ENCODE peak calls at places on chromosomes 13 and 19, in five cellular contexts. One of them, this sample, is unnamed. For H3K4me1, the result is how much of the 10 kb centered on the place peaks cover.

GRCh38 chr19:46384396-46384795 is 29.0 kb downstream of the CCDC8 start:
- DNase-seq in endothelial cell of umbilical vein: no peak
- DNase-seq in HepG2: no peak
- DNase-seq in DND-41: no peak
- DNase-seq in GM23248: no peak
- DNase-seq in this sample: no peak

GRCh38 chr19:58401825-58402433 is 6.5 kb downstream of the RNF225 start:
- DNase-seq in endothelial cell of umbilical vein: no peak
- DNase-seq in GM23248: no peak
- DNase-seq in HepG2: no peak
- DNase-seq in DND-41: peak
- DNase-seq in this sample: no peak

GRCh38 chr19:46813570-46814358 is 25.4 kb upstream of the SLC1A5 start:
- DNase-seq in DND-41: no peak
- DNase-seq in HepG2: peak
- DNase-seq in endothelial cell of umbilical vein: peak
- DNase-seq in GM23248: no peak
- DNase-seq in this sample: peak

GRCh38 chr19:45922281-45922680 is 7.7 kb upstream of the NANOS2 start:
- DNase-seq in HepG2: peak
- DNase-seq in DND-41: no peak
- DNase-seq in GM23248: peak
- DNase-seq in endothelial cell of umbilical vein: no peak
- DNase-seq in this sample: no peak

GRCh38 chr13:26220575-26220974 is 1.5 kb downstream of the RNF6 start:
- DNase-seq in DND-41: no peak
- DNase-seq in HepG2: no peak
- DNase-seq in GM23248: peak
- DNase-seq in endothelial cell of umbilical vein: peak
- DNase-seq in this sample: peak

GRCh38 chr19:54339646-54340358 is 840 bp upstream of the LILRA4 start:
- DNase-seq in DND-41: no peak
- DNase-seq in HepG2: no peak
- DNase-seq in endothelial cell of umbilical vein: no peak
- DNase-seq in GM23248: no peak
- DNase-seq in this sample: no peak

GRCh38 chr13:111210488-111210887 is 95.4 kb downstream of the ARHGEF7 start:
- DNase-seq in DND-41: no peak
- DNase-seq in GM23248: peak
- DNase-seq in HepG2: no peak
- DNase-seq in endothelial cell of umbilical vein: peak
- DNase-seq in this sample: peak

GRCh38 chr19:46634045-46634655 is 1.9 kb downstream of the GNG8 start:
- DNase-seq in endothelial cell of umbilical vein: peak
- DNase-seq in GM23248: peak
- DNase-seq in HepG2: no peak
- DNase-seq in DND-41: peak
- DNase-seq in this sample: peak

GRCh38 chr19:40605201-40605971 is 4.2 kb downstream of the LTBP4 start:
- DNase-seq in DND-41: peak
- DNase-seq in endothelial cell of umbilical vein: no peak
- DNase-seq in GM23248: peak
- DNase-seq in HepG2: peak
- DNase-seq in this sample: peak

GRCh38 chr13:77544365-77544764 is 8.9 kb downstream of the SCEL start:
- DNase-seq in endothelial cell of umbilical vein: peak
- DNase-seq in HepG2: no peak
- DNase-seq in DND-41: no peak
- DNase-seq in GM23248: peak
- DNase-seq in this sample: peak

GRCh38 chr13:40681341-40682051 is 15.1 kb upstream of the FOXO1 start:
- DNase-seq in DND-41: no peak
- DNase-seq in endothelial cell of umbilical vein: peak
- DNase-seq in HepG2: no peak
- DNase-seq in GM23248: no peak
- DNase-seq in this sample: no peak

GRCh38 chr19:30167206-30167903 is 204.8 kb upstream of the ZNF536 start:
- DNase-seq in DND-41: no peak
- DNase-seq in HepG2: no peak
- DNase-seq in GM23248: no peak
- DNase-seq in endothelial cell of umbilical vein: no peak
- DNase-seq in this sample: no peak

GRCh38 chr13:59865398-59865797 is 298.3 kb downstream of the DIAPH3 start:
- DNase-seq in GM23248: no peak
- DNase-seq in endothelial cell of umbilical vein: peak
- DNase-seq in DND-41: no peak
- DNase-seq in HepG2: no peak
- DNase-seq in this sample: no peak

GRCh38 chr19:1847684-1848398 is 442 bp downstream of the REXO1 start:
- DNase-seq in HepG2: peak
- DNase-seq in endothelial cell of umbilical vein: peak
- DNase-seq in GM23248: peak
- DNase-seq in DND-41: no peak
- DNase-seq in this sample: peak

GRCh38 chr13:27942972-27943371 is 23.2 kb downstream of the PDX1 start:
- DNase-seq in endothelial cell of umbilical vein: no peak
- DNase-seq in GM23248: no peak
- DNase-seq in HepG2: no peak
- DNase-seq in DND-41: no peak
- DNase-seq in this sample: no peak

GRCh38 chr19:11138659-11139526 is 16.7 kb downstream of the SPC24 start:
- DNase-seq in DND-41: no peak
- DNase-seq in HepG2: peak
- DNase-seq in GM23248: peak
- DNase-seq in endothelial cell of umbilical vein: peak
- DNase-seq in this sample: peak

GRCh38 chr19:11552666-11553372 is 6.2 kb downstream of the ELOF1 start:
- DNase-seq in GM23248: no peak
- DNase-seq in HepG2: no peak
- DNase-seq in DND-41: no peak
- DNase-seq in endothelial cell of umbilical vein: no peak
- DNase-seq in this sample: no peak

GRCh38 chr13:70668983-70669382 is 560.7 kb upstream of the KLHL1 start:
- DNase-seq in endothelial cell of umbilical vein: peak
- DNase-seq in GM23248: no peak
- DNase-seq in HepG2: peak
- DNase-seq in DND-41: no peak
- DNase-seq in this sample: peak

GRCh38 chr19:23597661-23598060 is 89.4 kb downstream of the ZNF675 start:
- DNase-seq in endothelial cell of umbilical vein: no peak
- DNase-seq in DND-41: no peak
- DNase-seq in HepG2: no peak
- DNase-seq in GM23248: no peak
- DNase-seq in this sample: no peak

GRCh38 chr19:19537321-19538048 is 580 bp upstream of the CILP2 start:
- DNase-seq in DND-41: no peak
- DNase-seq in endothelial cell of umbilical vein: no peak
- DNase-seq in HepG2: no peak
- DNase-seq in GM23248: peak
- DNase-seq in this sample: no peak

GRCh38 chr19:57803594-57804325 is 11.0 kb downstream of the ZNF552 start:
- DNase-seq in DND-41: peak
- DNase-seq in GM23248: peak
- DNase-seq in endothelial cell of umbilical vein: peak
- DNase-seq in HepG2: peak
- DNase-seq in this sample: peak

GRCh38 chr13:51730927-51731326 is 73.0 kb downstream of the DHRS12 start:
- DNase-seq in HepG2: no peak
- DNase-seq in GM23248: no peak
- DNase-seq in DND-41: no peak
- DNase-seq in endothelial cell of umbilical vein: no peak
- DNase-seq in this sample: no peak

GRCh38 chr13:30796132-30796832 is 60.9 kb downstream of the ALOX5AP start:
- DNase-seq in HepG2: no peak
- DNase-seq in GM23248: peak
- DNase-seq in DND-41: peak
- DNase-seq in endothelial cell of umbilical vein: peak
- DNase-seq in this sample: peak

GRCh38 chr13:112450567-112451240 is 74.5 kb downstream of the SPACA7 start:
- DNase-seq in DND-41: no peak
- DNase-seq in endothelial cell of umbilical vein: no peak
- DNase-seq in GM23248: no peak
- DNase-seq in HepG2: no peak
- DNase-seq in this sample: no peak

GRCh38 chr19:41299755-41300089 is 10.2 kb upstream of the CCDC97 start:
- DNase-seq in GM23248: peak
- DNase-seq in endothelial cell of umbilical vein: peak
- DNase-seq in HepG2: no peak
- DNase-seq in DND-41: no peak
- DNase-seq in this sample: peak

GRCh38 chr13:38879278-38879677 is 111.4 kb downstream of the STOML3 start:
- DNase-seq in GM23248: no peak
- DNase-seq in endothelial cell of umbilical vein: peak
- DNase-seq in HepG2: no peak
- DNase-seq in DND-41: no peak
- DNase-seq in this sample: no peak

GRCh38 chr13:100954430-100955361 is 280.1 kb upstream of the TMTC4 start:
- DNase-seq in HepG2: no peak
- DNase-seq in DND-41: no peak
- DNase-seq in endothelial cell of umbilical vein: no peak
- DNase-seq in GM23248: no peak
- DNase-seq in this sample: no peak

GRCh38 chr13:106566682-106567420 is 1.1 kb downstream of the ARGLU1 start:
- DNase-seq in endothelial cell of umbilical vein: peak
- DNase-seq in GM23248: peak
- DNase-seq in DND-41: peak
- DNase-seq in HepG2: peak
- DNase-seq in this sample: peak

GRCh38 chr13:79988573-79988972 is 352.4 kb downstream of the SPRY2 start:
- DNase-seq in HepG2: no peak
- DNase-seq in endothelial cell of umbilical vein: no peak
- DNase-seq in GM23248: peak
- DNase-seq in DND-41: no peak
- DNase-seq in this sample: peak

DNA sequence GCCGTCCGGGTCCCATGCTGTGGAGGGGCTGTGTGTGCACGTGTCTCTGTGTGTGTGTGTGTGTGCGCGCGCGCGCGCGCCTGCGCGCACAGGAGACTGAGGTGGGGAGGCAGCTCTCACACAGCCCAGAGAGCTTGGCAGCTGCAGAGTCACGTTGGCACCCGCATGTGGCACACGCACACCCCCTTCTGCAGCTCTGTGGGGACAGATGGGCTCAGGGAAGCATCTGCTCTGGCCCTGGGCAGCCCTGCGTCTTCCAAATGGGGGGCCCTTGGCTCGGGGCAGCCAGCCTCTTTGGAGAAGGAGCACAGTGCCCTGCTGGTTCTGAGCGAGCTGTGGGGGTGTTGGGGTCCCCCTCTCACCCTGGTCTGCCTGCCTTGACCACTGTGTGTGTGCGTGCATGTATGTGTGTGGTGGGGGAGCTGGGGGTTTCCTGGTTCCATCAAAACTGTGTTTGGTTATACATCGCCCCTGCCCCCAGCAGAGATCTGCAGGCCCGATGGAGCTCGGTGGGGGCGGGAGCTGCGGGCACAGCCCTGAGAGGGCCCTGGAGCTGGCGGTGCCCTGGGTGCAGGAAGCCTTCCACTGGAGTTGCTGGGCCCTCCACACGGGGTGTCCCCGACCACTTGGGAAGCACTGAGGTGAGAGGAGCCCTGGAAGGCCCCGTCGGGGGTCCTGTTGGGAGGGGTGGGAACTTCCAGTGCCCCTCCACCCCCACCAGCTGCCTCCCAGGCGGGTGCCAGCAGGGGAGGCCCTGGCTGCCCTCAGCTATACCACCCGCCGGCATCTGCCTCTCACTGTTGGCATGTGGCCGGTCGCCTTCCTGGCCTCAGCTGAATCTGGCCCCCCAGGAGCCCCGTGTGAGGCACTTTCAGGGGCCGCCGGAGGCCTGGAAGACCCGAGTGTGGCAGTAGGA is 67.2 kb downstream of the KDM4B start:
- DNase-seq in GM23248: no peak
- DNase-seq in endothelial cell of umbilical vein: no peak
- DNase-seq in HepG2: no peak
- DNase-seq in DND-41: no peak
- DNase-seq in this sample: no peak
- H3K4me1 ChIP-seq in GM23248: under half
- H3K4me1 ChIP-seq in endothelial cell of umbilical vein: under half
- H3K4me1 ChIP-seq in HepG2: under half
- H3K4me1 ChIP-seq in DND-41: under half
- H3K4me1 ChIP-seq in this sample: under half

GRCh38 chr13:73059460-73060250 is 850 bp downstream of the KLF5 start:
- DNase-seq in endothelial cell of umbilical vein: peak
- DNase-seq in DND-41: peak
- DNase-seq in HepG2: peak
- DNase-seq in GM23248: peak
- DNase-seq in this sample: peak
- H3K9ac ChIP-seq in endothelial cell of umbilical vein: peak
- H3K9ac ChIP-seq in DND-41: peak
- H3K9ac ChIP-seq in HepG2: peak
- H3K9ac ChIP-seq in GM23248: peak
- H3K9ac ChIP-seq in this sample: peak

DNA sequence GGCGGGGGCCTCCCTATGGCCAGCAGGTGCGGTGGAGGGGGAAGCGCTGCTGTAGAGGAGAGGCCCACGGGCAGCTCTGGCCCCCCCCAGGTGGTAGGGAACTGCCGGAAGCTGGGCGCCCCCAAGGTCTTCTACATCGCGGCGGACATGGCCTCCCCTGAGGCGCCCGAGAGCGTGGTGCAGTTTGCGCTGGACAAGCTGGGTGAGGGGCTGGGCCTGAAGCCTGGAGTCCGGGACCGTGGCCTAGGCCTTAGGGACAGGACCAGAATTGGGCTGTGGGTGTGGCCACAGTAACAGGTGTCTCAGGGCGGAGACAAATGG is 3.8 kb upstream of the RPL36 start:
- DNase-seq in endothelial cell of umbilical vein: no peak
- DNase-seq in DND-41: no peak
- DNase-seq in GM23248: no peak
- DNase-seq in HepG2: no peak
- DNase-seq in this sample: no peak
- H3K4me3 ChIP-seq in endothelial cell of umbilical vein: no peak
- H3K4me3 ChIP-seq in DND-41: peak
- H3K4me3 ChIP-seq in GM23248: peak
- H3K4me3 ChIP-seq in HepG2: peak
- H3K4me3 ChIP-seq in this sample: peak

DNA sequence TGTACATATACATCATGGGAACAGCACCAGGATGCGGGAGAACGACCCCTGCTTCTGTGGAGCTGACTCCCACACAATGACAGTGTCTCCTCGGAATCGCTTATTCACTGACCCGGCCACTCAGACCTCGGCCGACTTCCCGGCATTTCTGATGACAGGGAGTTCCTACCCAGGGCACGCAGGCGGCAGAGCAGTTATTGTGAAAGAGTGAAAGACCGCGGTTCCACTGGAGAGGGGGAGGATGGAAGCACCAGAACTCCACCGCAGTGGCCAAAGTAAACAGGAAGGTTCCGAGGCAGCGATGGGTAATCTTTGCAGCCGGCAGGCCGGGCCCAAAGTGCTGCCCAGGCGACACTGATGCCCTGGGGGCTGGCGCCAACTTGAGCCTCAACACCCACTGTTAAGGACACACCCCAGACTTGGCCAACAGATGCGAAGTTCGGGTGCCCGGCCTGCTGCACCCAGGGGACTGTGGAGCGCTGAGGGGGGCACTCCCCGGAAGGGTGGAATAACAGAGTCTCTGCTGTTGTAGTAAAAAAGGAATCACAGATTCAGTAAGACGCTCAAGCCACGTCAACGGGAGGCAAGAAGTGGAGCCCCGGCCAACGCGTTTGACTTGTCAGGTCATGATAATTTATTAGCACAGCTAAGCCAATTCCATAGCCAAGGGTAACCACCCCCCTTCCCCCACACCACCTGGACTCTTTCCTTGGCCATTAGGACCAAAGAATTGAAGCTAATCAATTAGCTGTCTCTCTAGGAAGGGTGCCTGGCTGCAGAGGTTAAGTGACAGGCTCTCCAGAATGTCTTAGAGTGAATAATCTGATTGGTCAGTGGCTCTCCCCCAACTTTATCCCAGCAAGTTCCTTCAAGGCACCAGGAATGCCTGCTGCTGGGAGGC is 5.8 kb downstream of the MLLT1 start:
- DNase-seq in endothelial cell of umbilical vein: peak
- DNase-seq in DND-41: no peak
- DNase-seq in GM23248: peak
- DNase-seq in HepG2: peak
- DNase-seq in this sample: peak
- H3K4me1 ChIP-seq in endothelial cell of umbilical vein: half or more
- H3K4me1 ChIP-seq in DND-41: under half
- H3K4me1 ChIP-seq in GM23248: half or more
- H3K4me1 ChIP-seq in HepG2: half or more
- H3K4me1 ChIP-seq in this sample: half or more